ENCODE peak calls at places on chromosomes 2 and 18, in five cellular contexts. One of them, this sample, is unnamed.
A peak's percentile ranks its signal among the peaks of the same experiment; 100 is the strongest.

GRCh38 chr18:44594779-44595467 is 85.8 kb upstream of the SETBP1 start:
- DNase-seq in IMR-90: peak; percentile 59
- DNase-seq in K562: no peak
- DNase-seq in SK-N-SH: no peak
- DNase-seq in GM12878: no peak
- DNase-seq in this sample: no peak

GRCh38 chr2:188600536-188601210 is 309.0 kb downstream of the GULP1 start:
- DNase-seq in IMR-90: peak; percentile 82
- DNase-seq in K562: no peak
- DNase-seq in SK-N-SH: no peak
- DNase-seq in GM12878: no peak
- DNase-seq in this sample: no peak

GRCh38 chr18:76953186-76953982 is 131.0 kb downstream of the ZNF236 start:
- DNase-seq in IMR-90: peak; percentile 7
- DNase-seq in K562: no peak
- DNase-seq in SK-N-SH: peak; percentile 45
- DNase-seq in GM12878: no peak
- DNase-seq in this sample: no peak

GRCh38 chr2:240207661-240208060 is 67.2 kb upstream of the OTOS start:
- DNase-seq in IMR-90: no peak
- DNase-seq in K562: no peak
- DNase-seq in SK-N-SH: no peak
- DNase-seq in GM12878: no peak
- DNase-seq in this sample: no peak

GRCh38 chr2:154706660-154707059 is 8.2 kb downstream of the KCNJ3 start:
- DNase-seq in IMR-90: no peak
- DNase-seq in K562: no peak
- DNase-seq in SK-N-SH: no peak
- DNase-seq in GM12878: no peak
- DNase-seq in this sample: no peak

GRCh38 chr2:43507137-43507536 is 88.7 kb downstream of the THADA start:
- DNase-seq in IMR-90: no peak
- DNase-seq in K562: no peak
- DNase-seq in SK-N-SH: no peak
- DNase-seq in GM12878: no peak
- DNase-seq in this sample: no peak

GRCh38 chr2:112891333-112891950 is 19.5 kb upstream of the IL37 start:
- DNase-seq in IMR-90: no peak
- DNase-seq in K562: no peak
- DNase-seq in SK-N-SH: no peak
- DNase-seq in GM12878: no peak
- DNase-seq in this sample: no peak

GRCh38 chr2:46716806-46717732 is 198.5 kb downstream of the MCFD2 start:
- DNase-seq in IMR-90: peak; percentile 44
- DNase-seq in K562: no peak
- DNase-seq in SK-N-SH: no peak
- DNase-seq in GM12878: no peak
- DNase-seq in this sample: no peak

GRCh38 chr2:143575340-143575739 is 446.1 kb downstream of the ARHGAP15 start:
- DNase-seq in IMR-90: peak; percentile 14
- DNase-seq in K562: peak; percentile 17
- DNase-seq in SK-N-SH: no peak
- DNase-seq in GM12878: no peak
- DNase-seq in this sample: peak; percentile 16

GRCh38 chr2:129794517-129794916 is 184.9 kb upstream of the RAB6C start:
- DNase-seq in IMR-90: no peak
- DNase-seq in K562: no peak
- DNase-seq in SK-N-SH: no peak
- DNase-seq in GM12878: no peak
- DNase-seq in this sample: no peak

GRCh38 chr18:57446322-57446721 is 11.1 kb downstream of the ONECUT2 start:
- DNase-seq in IMR-90: peak; percentile 4
- DNase-seq in K562: peak; percentile 52
- DNase-seq in SK-N-SH: no peak
- DNase-seq in GM12878: no peak
- DNase-seq in this sample: peak; percentile 49

GRCh38 chr2:137467246-137467862 is 496.9 kb upstream of the HNMT start:
- DNase-seq in IMR-90: no peak
- DNase-seq in K562: peak; percentile 4
- DNase-seq in SK-N-SH: peak; percentile 44
- DNase-seq in GM12878: peak; percentile 1
- DNase-seq in this sample: peak; percentile 3

GRCh38 chr2:72526623-72527022 is 299.2 kb downstream of the EXOC6B start:
- DNase-seq in IMR-90: no peak
- DNase-seq in K562: no peak
- DNase-seq in SK-N-SH: no peak
- DNase-seq in GM12878: no peak
- DNase-seq in this sample: no peak

GRCh38 chr2:33205693-33206434 is 259.1 kb downstream of the LTBP1 start:
- DNase-seq in IMR-90: no peak
- DNase-seq in K562: no peak
- DNase-seq in SK-N-SH: no peak
- DNase-seq in GM12878: peak; percentile 73
- DNase-seq in this sample: no peak

GRCh38 chr18:74351354-74351753 is 35.7 kb downstream of the C18orf63 start:
- DNase-seq in IMR-90: peak; percentile 82
- DNase-seq in K562: no peak
- DNase-seq in SK-N-SH: no peak
- DNase-seq in GM12878: no peak
- DNase-seq in this sample: no peak
- TF ChIP-seq RCOR1 in IMR-90: no peak
- TF ChIP-seq RCOR1 in K562: no peak
- TF ChIP-seq RCOR1 in SK-N-SH: no peak
- TF ChIP-seq RCOR1 in GM12878: no peak
- TF ChIP-seq RCOR1 in this sample: no peak

GRCh38 chr2:224954980-224955379 is 87.3 kb downstream of the DOCK10 start:
- DNase-seq in IMR-90: no peak
- DNase-seq in K562: no peak
- DNase-seq in SK-N-SH: no peak
- DNase-seq in GM12878: no peak
- DNase-seq in this sample: no peak

GRCh38 chr2:224948859-224949258 is 93.4 kb downstream of the DOCK10 start:
- DNase-seq in IMR-90: peak; percentile 75
- DNase-seq in K562: no peak
- DNase-seq in SK-N-SH: no peak
- DNase-seq in GM12878: no peak
- DNase-seq in this sample: no peak

GRCh38 chr2:224956706-224957105 is 85.6 kb downstream of the DOCK10 start:
- DNase-seq in IMR-90: no peak
- DNase-seq in K562: no peak
- DNase-seq in SK-N-SH: no peak
- DNase-seq in GM12878: no peak
- DNase-seq in this sample: no peak

GRCh38 chr2:224951723-224952481 is 90.4 kb downstream of the DOCK10 start:
- DNase-seq in IMR-90: peak; percentile 24
- DNase-seq in K562: no peak
- DNase-seq in SK-N-SH: no peak
- DNase-seq in GM12878: no peak
- DNase-seq in this sample: no peak

GRCh38 chr2:224952942-224953657 is 89.2 kb downstream of the DOCK10 start:
- DNase-seq in IMR-90: no peak
- DNase-seq in K562: no peak
- DNase-seq in SK-N-SH: no peak
- DNase-seq in GM12878: no peak
- DNase-seq in this sample: no peak
- TF ChIP-seq RCOR1 in IMR-90: no peak
- TF ChIP-seq RCOR1 in K562: no peak
- TF ChIP-seq RCOR1 in SK-N-SH: no peak
- TF ChIP-seq RCOR1 in GM12878: no peak
- TF ChIP-seq RCOR1 in this sample: no peak

GRCh38 chr2:98128556-98129109 is 41.7 kb downstream of the VWA3B start:
- DNase-seq in IMR-90: no peak
- DNase-seq in K562: no peak
- DNase-seq in SK-N-SH: no peak
- DNase-seq in GM12878: no peak
- DNase-seq in this sample: no peak
- TF ChIP-seq RCOR1 in IMR-90: no peak
- TF ChIP-seq RCOR1 in K562: no peak
- TF ChIP-seq RCOR1 in SK-N-SH: no peak
- TF ChIP-seq RCOR1 in GM12878: no peak
- TF ChIP-seq RCOR1 in this sample: no peak

GRCh38 chr2:25806941-25807340 is 71.3 kb downstream of the ASXL2 start:
- DNase-seq in IMR-90: no peak
- DNase-seq in K562: no peak
- DNase-seq in SK-N-SH: peak; percentile 23
- DNase-seq in GM12878: no peak
- DNase-seq in this sample: no peak

GRCh38 chr2:25810428-25810827 is 67.9 kb downstream of the ASXL2 start:
- DNase-seq in IMR-90: no peak
- DNase-seq in K562: no peak
- DNase-seq in SK-N-SH: no peak
- DNase-seq in GM12878: no peak
- DNase-seq in this sample: no peak

GRCh38 chr2:25809646-25810045 is 68.6 kb downstream of the ASXL2 start:
- DNase-seq in IMR-90: no peak
- DNase-seq in K562: no peak
- DNase-seq in SK-N-SH: no peak
- DNase-seq in GM12878: no peak
- DNase-seq in this sample: no peak

GRCh38 chr2:25805987-25806386 is 72.3 kb downstream of the ASXL2 start:
- DNase-seq in IMR-90: no peak
- DNase-seq in K562: no peak
- DNase-seq in SK-N-SH: no peak
- DNase-seq in GM12878: no peak
- DNase-seq in this sample: no peak

GRCh38 chr2:25808006-25808383 is 70.3 kb downstream of the ASXL2 start:
- DNase-seq in IMR-90: peak; percentile 65
- DNase-seq in K562: no peak
- DNase-seq in SK-N-SH: no peak
- DNase-seq in GM12878: no peak
- DNase-seq in this sample: no peak
- TF ChIP-seq RCOR1 in IMR-90: no peak
- TF ChIP-seq RCOR1 in K562: no peak
- TF ChIP-seq RCOR1 in SK-N-SH: no peak
- TF ChIP-seq RCOR1 in GM12878: no peak
- TF ChIP-seq RCOR1 in this sample: no peak

DNA sequence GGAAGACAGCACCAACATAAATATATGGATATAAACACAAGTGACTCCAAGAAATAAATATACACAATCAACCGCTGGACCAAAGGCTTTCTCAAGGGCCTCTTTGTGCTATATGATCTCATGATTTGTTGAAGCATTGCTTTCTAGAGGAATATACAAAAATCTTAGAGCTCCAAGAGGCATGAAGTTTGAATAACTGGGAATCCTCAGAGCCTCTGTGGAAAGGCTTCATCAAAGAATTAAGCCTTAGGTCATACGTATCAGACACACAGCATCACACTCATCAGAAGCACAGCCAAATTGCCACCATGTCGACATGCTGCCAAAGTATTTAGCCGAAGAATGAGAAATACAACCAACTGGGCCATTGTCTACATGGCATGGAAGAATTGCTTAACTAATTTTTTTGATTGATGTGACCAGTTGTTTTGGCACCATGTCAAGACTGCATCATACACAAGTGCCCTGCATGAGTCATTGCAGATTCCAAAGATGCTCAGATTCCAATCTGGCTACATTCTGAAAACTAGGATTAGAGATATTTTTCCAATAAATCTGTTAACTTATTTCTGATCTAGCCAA is 860.6 kb upstream of the ZEB2 start:
- DNase-seq in IMR-90: peak; percentile 71
- DNase-seq in K562: no peak
- DNase-seq in SK-N-SH: no peak
- DNase-seq in GM12878: no peak
- DNase-seq in this sample: peak; percentile 2
- TF ChIP-seq RCOR1 in IMR-90: no peak
- TF ChIP-seq RCOR1 in K562: no peak
- TF ChIP-seq RCOR1 in SK-N-SH: no peak
- TF ChIP-seq RCOR1 in GM12878: no peak
- TF ChIP-seq RCOR1 in this sample: no peak

This sample was measured in A549.